ENCODE peak calls at places on chromosome 18, in four cellular contexts. N, A, G and S are unnamed samples.

GRCh38 chr18:10518595-10519273 is 7.1 kb upstream of the NAPG start:
- DNase-seq in G (no peak), N (no peak), A (no peak), S (no peak)

GRCh38 chr18:47893939-47894699 is 36.3 kb downstream of the SMAD2 start:
- DNase-seq in A (no peak), N (no peak), G (no peak), S (no peak)

GRCh38 chr18:54147439-54147838 is 77.0 kb downstream of the MBD2 start:
- DNase-seq in N (no peak), A (no peak), G (no peak), S (no peak)

GRCh38 chr18:58180738-58181353 is 136.8 kb downstream of the NEDD4L start:
- DNase-seq in N (no peak), G (no peak), A (no peak), S (no peak)

GRCh38 chr18:27164905-27165304 is 20.2 kb downstream of the CHST9 start:
- DNase-seq in A (no peak), G (no peak), N (no peak), S (no peak)

GRCh38 chr18:13500891-13501887 is 225.2 kb downstream of the FAM210A start:
- DNase-seq in G (peak; percentile 53), A (no peak), N (no peak), S (no peak)

GRCh38 chr18:26362021-26362420 is 135.8 kb downstream of the TAF4B start:
- DNase-seq in A (no peak), G (no peak), N (no peak), S (no peak)

GRCh38 chr18:44823782-44824181 is 143.1 kb downstream of the SETBP1 start:
- DNase-seq in A (no peak), G (no peak), N (no peak), S (no peak)

GRCh38 chr18:13638684-13639083 is 87.7 kb downstream of the FAM210A start:
- DNase-seq in G (no peak), N (no peak), A (no peak), S (no peak)

GRCh38 chr18:10354241-10354811 is 100.1 kb upstream of the APCDD1 start:
- DNase-seq in A (no peak), G (no peak), N (no peak), S (no peak)

GRCh38 chr18:54205951-54206350 is 18.5 kb downstream of the MBD2 start:
- DNase-seq in G (no peak), A (no peak), N (no peak), S (no peak)

GRCh38 chr18:22175326-22175725 is 5.9 kb downstream of the GATA6 start:
- DNase-seq in A (no peak), G (no peak), N (no peak), S (no peak)

GRCh38 chr18:22171839-22172582 is 2.6 kb downstream of the GATA6 start:
- DNase-seq in G (no peak), N (no peak), A (no peak), S (no peak)

GRCh38 chr18:22174341-22175148 is 5.2 kb downstream of the GATA6 start:
- DNase-seq in G (no peak), A (no peak), N (no peak), S (no peak)

GRCh38 chr18:22172594-22173049 is 3.2 kb downstream of the GATA6 start:
- DNase-seq in A (no peak), N (no peak), G (no peak), S (no peak)

GRCh38 chr18:22173221-22173927 is 4.0 kb downstream of the GATA6 start:
- DNase-seq in N (no peak), A (no peak), G (no peak), S (no peak)
- H3K4me3 ChIP-seq in N (peak overlapping the region; percentile 86), A (no peak overlapping the region), G (peak overlapping the region; percentile 54), S (no peak overlapping the region)

DNA sequence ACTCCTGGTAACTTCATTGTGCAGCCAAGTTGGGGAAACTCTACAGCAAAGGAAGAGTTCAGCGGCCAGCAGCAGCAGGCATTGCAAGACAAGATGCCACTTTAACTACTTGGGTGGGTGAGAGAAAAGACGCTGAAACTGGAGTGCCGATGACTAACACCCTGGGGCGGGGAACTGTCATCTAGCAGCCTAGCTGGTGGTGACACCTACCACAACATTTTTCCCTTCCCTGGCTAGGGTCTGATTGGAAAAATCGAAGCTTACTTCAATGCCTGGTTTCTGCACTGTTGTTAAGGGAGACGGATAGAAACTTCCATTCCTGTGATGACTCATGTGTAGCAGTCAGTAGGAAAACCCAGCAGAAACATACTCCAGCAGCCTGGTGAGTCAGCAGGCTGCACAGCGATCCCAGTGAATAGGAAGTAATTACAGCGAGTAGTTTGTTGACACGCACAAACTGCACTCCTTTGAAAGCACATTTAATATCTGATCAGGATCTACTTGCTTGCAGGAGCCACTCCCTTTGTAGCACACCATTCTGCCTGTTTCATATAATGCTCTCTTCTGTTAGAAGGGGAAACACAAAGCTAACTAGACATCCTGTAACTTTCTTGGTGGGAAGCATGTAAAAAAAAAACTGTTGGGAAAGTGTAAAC is 62.1 kb upstream of the MAPRE2 start:
- DNase-seq in G (peak; percentile 64), N (no peak), A (peak; percentile 97), S (peak; percentile 91)
- H3K27me3 ChIP-seq in G (no peaks in the 10 kb centered on the region), N (no peaks in the 10 kb centered on the region), A (no peaks in the 10 kb centered on the region), S (peaks cover 10% of the 10 kb centered on the region)

GRCh38 chr18:35267161-35267651 is 22.8 kb downstream of the ZSCAN30 start:
- DNase-seq in G (peak; percentile 73), A (no peak), N (peak; percentile 89), S (no peak)
- H3K4me3 ChIP-seq in G (peak overlapping the region; percentile 71), A (no peak overlapping the region), N (peak overlapping the region; percentile 59), S (no peak overlapping the region)

GRCh38 chr18:61965306-61965705 is 72.5 kb upstream of the RNF152 start:
- DNase-seq in A (no peak), G (no peak), N (no peak), S (no peak)

GRCh38 chr18:61964616-61965015 is 71.8 kb upstream of the RNF152 start:
- DNase-seq in G (no peak), A (no peak), N (no peak), S (no peak)

GRCh38 chr18:61967242-61967891 is 74.6 kb upstream of the RNF152 start:
- DNase-seq in N (no peak), G (no peak), A (no peak), S (no peak)

GRCh38 chr18:61957801-61958516 is 65.2 kb upstream of the RNF152 start:
- DNase-seq in G (no peak), N (no peak), A (no peak), S (no peak)

DNA sequence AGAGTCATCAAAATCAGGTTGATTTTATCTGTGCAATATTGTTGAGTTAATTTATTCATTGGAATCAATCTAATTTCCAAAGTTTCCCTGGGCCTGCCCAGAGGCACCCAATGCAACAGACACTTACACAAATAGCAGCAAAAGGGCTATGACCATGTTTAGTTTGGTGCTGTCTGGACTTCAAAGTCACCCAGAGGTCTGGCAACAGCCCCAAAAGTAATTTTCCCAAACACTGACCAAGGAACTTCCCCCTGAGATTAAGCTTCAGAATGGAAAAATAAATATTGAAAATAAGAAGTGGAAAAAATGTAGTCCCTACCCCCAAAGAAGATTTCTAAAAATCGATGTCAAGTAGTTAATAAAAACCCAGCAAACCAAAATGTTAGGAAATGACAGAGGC is 70.9 kb upstream of the RNF152 start:
- DNase-seq in A (no peak), G (no peak), N (no peak), S (no peak)
- H3K27me3 ChIP-seq in A (no peaks in the 10 kb centered on the region), G (no peaks in the 10 kb centered on the region), N (no peaks in the 10 kb centered on the region), S (no peaks in the 10 kb centered on the region)

GRCh38 chr18:9348766-9349165 is 14.2 kb downstream of the TWSG1 start:
- DNase-seq in N (no peak), G (no peak), A (no peak), S (peak; percentile 61)

GRCh38 chr18:9353596-9353995 is 19.0 kb downstream of the TWSG1 start:
- DNase-seq in G (no peak), A (no peak), N (no peak), S (no peak)

GRCh38 chr18:9356969-9357368 is 22.4 kb downstream of the TWSG1 start:
- DNase-seq in G (no peak), A (no peak), N (no peak), S (no peak)

GRCh38 chr18:9354256-9354655 is 19.7 kb downstream of the TWSG1 start:
- DNase-seq in N (no peak), G (no peak), A (no peak), S (no peak)
- H3K4me3 ChIP-seq in N (no peak overlapping the region), G (no peak overlapping the region), A (no peak overlapping the region), S (no peak overlapping the region)

GRCh38 chr18:22173928-22174301 is 4.5 kb downstream of the GATA6 start:
- DNase-seq in N (no peak), A (no peak), G (no peak), S (no peak)
- H3K27me3 ChIP-seq in N (no peaks in the 10 kb centered on the region), A (no peaks in the 10 kb centered on the region), G (no peaks in the 10 kb centered on the region), S (no peaks in the 10 kb centered on the region)

GRCh38 chr18:74282359-74283254 is 9.2 kb downstream of the CYB5A start:
- DNase-seq in N (no peak), A (no peak), G (peak; percentile 28), S (no peak)

GRCh38 chr18:74283255-74283554 is 8.6 kb downstream of the CYB5A start:
- DNase-seq in A (no peak), N (no peak), G (peak; percentile 13), S (no peak)

GRCh38 chr18:74281011-74281638 is 10.6 kb downstream of the CYB5A start:
- DNase-seq in N (no peak), G (no peak), A (no peak), S (no peak)

GRCh38 chr18:74283646-74284045 is 8.1 kb downstream of the CYB5A start:
- DNase-seq in N (no peak), G (no peak), A (no peak), S (no peak)

GRCh38 chr18:74281639-74282358 is 10.0 kb downstream of the CYB5A start:
- DNase-seq in N (no peak), A (no peak), G (peak; percentile 29), S (no peak)
- H3K4me3 ChIP-seq in N (no peak overlapping the region), A (no peak overlapping the region), G (no peak overlapping the region), S (no peak overlapping the region)

DNA sequence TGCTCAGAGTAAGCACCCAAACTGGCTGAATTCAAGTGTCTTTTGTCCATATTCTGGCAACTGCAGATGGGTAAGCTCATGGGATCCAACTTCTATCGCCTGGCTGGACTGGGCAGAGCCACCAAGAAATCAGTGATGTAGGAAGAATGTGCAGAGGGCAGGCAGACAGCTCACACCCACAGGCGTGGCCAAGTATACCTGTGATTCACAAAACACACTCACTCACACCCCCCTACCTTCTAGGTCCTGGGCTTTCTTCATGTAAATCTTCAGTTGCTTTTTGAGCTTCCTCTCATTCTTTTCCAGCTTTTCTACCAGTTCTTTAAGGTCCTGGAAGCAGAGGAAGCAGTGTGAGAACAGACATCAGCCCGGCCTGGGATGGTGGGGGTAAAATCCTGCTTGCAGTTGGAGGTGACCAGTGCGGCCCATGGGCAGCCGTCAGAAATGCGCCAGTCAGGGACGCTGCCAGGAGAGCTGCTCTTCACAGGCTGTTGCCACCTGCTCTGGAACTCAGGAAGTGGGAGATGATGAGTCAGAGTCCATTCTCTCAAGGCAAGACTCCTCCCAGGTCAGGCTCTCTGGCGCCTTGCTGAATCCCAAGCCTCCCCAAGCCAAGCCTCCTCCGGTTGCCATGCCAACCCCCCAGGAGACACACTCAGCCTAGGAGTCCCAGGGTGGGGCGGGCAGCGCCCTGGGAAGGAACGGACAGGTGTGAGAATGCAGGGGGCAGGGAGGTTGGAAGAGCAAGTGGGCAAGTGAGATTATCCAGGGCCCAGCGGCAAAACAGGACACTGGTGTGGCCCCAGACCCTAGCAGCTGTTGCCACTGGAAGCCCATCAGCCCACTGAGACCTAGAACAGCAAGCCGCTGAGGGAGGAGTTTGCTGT is 36.2 kb upstream of the ACAA2 start:
- DNase-seq in N (no peak), A (peak; percentile 96), G (peak; percentile 82), S (peak; percentile 96)
- H3K27me3 ChIP-seq in N (no peaks in the 10 kb centered on the region), A (no peaks in the 10 kb centered on the region), G (no peaks in the 10 kb centered on the region), S (no peaks in the 10 kb centered on the region)